ENCODE peak calls at places on chromosomes 11 and 22, in seven cellular contexts. H, K, B, D, S, R and G are unnamed samples.

GRCh38 chr22:41369089-41369745 is 12.5 kb upstream of the TEF start:
- DNase-seq in K (no peak), B (no peak), H (no peak), S (no peak), R (no peak), D (no peak), G (no peak)

GRCh38 chr22:33756508-33756949 is 163.7 kb downstream of the LARGE1 start:
- DNase-seq in K (no peak), H (no peak), D (no peak), S (no peak), R (no peak), B (no peak), G (no peak)

GRCh38 chr11:59187020-59187419 is 15.1 kb downstream of the DTX4 start:
- DNase-seq in H (no peak), R (no peak), B (no peak), S (no peak), K (no peak), D (no peak), G (no peak)

GRCh38 chr11:76293189-76293631 is 86.9 kb upstream of the WNT11 start:
- DNase-seq in B (peak; percentile 23), S (no peak), H (no peak), D (no peak), K (no peak), R (no peak), G (no peak)

GRCh38 chr22:29331213-29331612 is 15.7 kb upstream of the RASL10A start:
- DNase-seq in R (no peak), K (no peak), B (no peak), D (peak; percentile 40), S (no peak), H (no peak), G (no peak)

GRCh38 chr11:22577854-22578253 is 47.8 kb downstream of the FANCF start:
- DNase-seq in S (no peak), K (no peak), D (no peak), R (no peak), H (no peak), B (no peak), G (no peak)

GRCh38 chr22:33455036-33455435 is 396.9 kb upstream of the SYN3 start:
- DNase-seq in R (no peak), S (no peak), D (no peak), H (no peak), B (no peak), K (no peak), G (no peak)

GRCh38 chr22:24467340-24467739 is 27.8 kb upstream of the UPB1 start:
- DNase-seq in H (no peak), D (no peak), R (no peak), K (no peak), B (no peak), S (no peak), G (no peak)

GRCh38 chr11:73157141-73158010 is 15.3 kb upstream of the FCHSD2 start:
- DNase-seq in D (peak; percentile 93), H (no peak), K (no peak), R (no peak), B (no peak), S (no peak), G (peak; percentile 54)

GRCh38 chr22:24303007-24303406 is 32.4 kb downstream of the SPECC1L start:
- DNase-seq in R (no peak), S (no peak), B (no peak), D (no peak), H (no peak), K (no peak), G (no peak)

GRCh38 chr11:91163619-91164451 is 941.0 kb upstream of the CHORDC1 start:
- DNase-seq in S (peak; percentile 3), B (no peak), R (no peak), H (no peak), K (no peak), D (no peak), G (no peak)

GRCh38 chr22:43923191-43923590 is 414 bp upstream of the PNPLA3 start:
- DNase-seq in D (no peak), R (no peak), K (no peak), B (no peak), S (no peak), H (no peak), G (no peak)

GRCh38 chr11:43955381-43956118 is 13.1 kb downstream of the C11orf96 start:
- DNase-seq in S (no peak), K (no peak), H (no peak), B (no peak), D (peak; percentile 38), R (no peak), G (no peak)

GRCh38 chr11:121452609-121453150 is at the start of gene SORL1-AS1:
- DNase-seq in D (no peak), R (peak; percentile 30), K (no peak), B (peak; percentile 34), S (no peak), H (no peak), G (peak; percentile 39)

GRCh38 chr22:23065495-23066122 is 4.7 kb upstream of the GNAZ start:
- DNase-seq in B (no peak), R (no peak), K (no peak), S (no peak), D (no peak), H (peak; percentile 50), G (peak; percentile 15)

GRCh38 chr11:61922539-61922938 is 5.2 kb upstream of the RAB3IL1 start:
- DNase-seq in B (no peak), H (peak; percentile 93), R (peak; percentile 42), S (no peak), K (no peak), D (peak; percentile 88), G (peak; percentile 73)

GRCh38 chr11:75536786-75537629 is 11.3 kb upstream of the GDPD5 start:
- DNase-seq in H (no peak), K (peak; percentile 45), S (no peak), D (peak; percentile 34), B (peak; percentile 41), R (no peak), G (no peak)

GRCh38 chr11:35288817-35289541 is 130.4 kb downstream of the SLC1A2 start:
- DNase-seq in H (no peak), K (no peak), B (no peak), S (no peak), R (no peak), D (peak; percentile 85), G (no peak)

GRCh38 chr11:76587810-76588454 is 82.6 kb downstream of the LRRC32 start:
- DNase-seq in K (no peak), B (no peak), S (no peak), H (no peak), D (no peak), R (no peak), G (no peak)

GRCh38 chr11:77233011-77233410 is 68.5 kb downstream of the GDPD4 start:
- DNase-seq in D (no peak), K (no peak), S (no peak), R (no peak), H (no peak), B (no peak), G (no peak)

GRCh38 chr11:14636119-14636518 is 7.5 kb upstream of the PDE3B start:
- DNase-seq in S (no peak), H (no peak), K (no peak), D (no peak), R (no peak), B (no peak), G (no peak)